ENCODE peak calls at places on chromosomes 6 and 20, in nine cellular contexts. One of them, this sample, is unnamed.

GRCh38 chr6:107264357-107264831 is 149.1 kb upstream of the BEND3 start:
- DNase-seq in fibroblast of lung: peak; percentile 70
- DNase-seq in iPS DF 6.9: no peak
- DNase-seq in CD4-positive, alpha-beta memory T cell: no peak
- DNase-seq in DND-41: no peak
- DNase-seq in MM.1S: no peak
- DNase-seq in breast epithelium: no peak
- DNase-seq in tibial artery: no peak
- DNase-seq in heart left ventricle: no peak
- DNase-seq in this sample: no peak

GRCh38 chr6:96058094-96058493 is 42.3 kb downstream of the FUT9 start:
- DNase-seq in fibroblast of lung: no peak
- DNase-seq in iPS DF 6.9: no peak
- DNase-seq in CD4-positive, alpha-beta memory T cell: no peak
- DNase-seq in DND-41: no peak
- DNase-seq in MM.1S: no peak
- DNase-seq in breast epithelium: no peak
- DNase-seq in tibial artery: no peak
- DNase-seq in heart left ventricle: no peak
- DNase-seq in this sample: no peak

GRCh38 chr6:124119591-124119990 is 315.9 kb downstream of the NKAIN2 start:
- DNase-seq in fibroblast of lung: no peak
- DNase-seq in iPS DF 6.9: no peak
- DNase-seq in CD4-positive, alpha-beta memory T cell: no peak
- DNase-seq in DND-41: no peak
- DNase-seq in MM.1S: no peak
- DNase-seq in breast epithelium: no peak
- DNase-seq in tibial artery: no peak
- DNase-seq in heart left ventricle: no peak
- DNase-seq in this sample: no peak

GRCh38 chr6:13763740-13764381 is 50.5 kb downstream of the MCUR1 start:
- DNase-seq in fibroblast of lung: no peak
- DNase-seq in iPS DF 6.9: no peak
- DNase-seq in CD4-positive, alpha-beta memory T cell: no peak
- DNase-seq in DND-41: no peak
- DNase-seq in MM.1S: no peak
- DNase-seq in breast epithelium: no peak
- DNase-seq in tibial artery: no peak
- DNase-seq in heart left ventricle: no peak
- DNase-seq in this sample: no peak

GRCh38 chr6:88982720-88983119 is 19.3 kb upstream of the RNGTT start:
- DNase-seq in fibroblast of lung: peak; percentile 89
- DNase-seq in iPS DF 6.9: no peak
- DNase-seq in CD4-positive, alpha-beta memory T cell: no peak
- DNase-seq in DND-41: no peak
- DNase-seq in MM.1S: peak; percentile 61
- DNase-seq in breast epithelium: no peak
- DNase-seq in tibial artery: peak; percentile 81
- DNase-seq in heart left ventricle: no peak
- DNase-seq in this sample: peak; percentile 48

GRCh38 chr6:29696147-29697129 is 15.5 kb upstream of the ZFP57 start:
- DNase-seq in fibroblast of lung: no peak
- DNase-seq in iPS DF 6.9: no peak
- DNase-seq in CD4-positive, alpha-beta memory T cell: no peak
- DNase-seq in DND-41: no peak
- DNase-seq in MM.1S: peak; percentile 37
- DNase-seq in breast epithelium: no peak
- DNase-seq in tibial artery: no peak
- DNase-seq in heart left ventricle: no peak
- DNase-seq in this sample: no peak

GRCh38 chr6:83114164-83114563 is 46.7 kb downstream of the DOP1A start:
- DNase-seq in fibroblast of lung: peak; percentile 43
- DNase-seq in iPS DF 6.9: no peak
- DNase-seq in CD4-positive, alpha-beta memory T cell: no peak
- DNase-seq in DND-41: no peak
- DNase-seq in MM.1S: no peak
- DNase-seq in breast epithelium: no peak
- DNase-seq in tibial artery: no peak
- DNase-seq in heart left ventricle: no peak
- DNase-seq in this sample: no peak

GRCh38 chr6:3202999-3203696 is 24.3 kb downstream of the TUBB2B start:
- DNase-seq in fibroblast of lung: peak; percentile 23
- DNase-seq in iPS DF 6.9: no peak
- DNase-seq in CD4-positive, alpha-beta memory T cell: no peak
- DNase-seq in DND-41: no peak
- DNase-seq in MM.1S: no peak
- DNase-seq in breast epithelium: no peak
- DNase-seq in tibial artery: no peak
- DNase-seq in heart left ventricle: no peak
- DNase-seq in this sample: no peak

GRCh38 chr6:47357827-47358226 is 48.1 kb upstream of the TNFRSF21 start:
- DNase-seq in fibroblast of lung: no peak
- DNase-seq in iPS DF 6.9: no peak
- DNase-seq in CD4-positive, alpha-beta memory T cell: no peak
- DNase-seq in DND-41: no peak
- DNase-seq in MM.1S: peak; percentile 59
- DNase-seq in breast epithelium: no peak
- DNase-seq in tibial artery: no peak
- DNase-seq in heart left ventricle: no peak
- DNase-seq in this sample: no peak

GRCh38 chr6:2611092-2611491 is 139.6 kb downstream of the MYLK4 start:
- DNase-seq in fibroblast of lung: no peak
- DNase-seq in iPS DF 6.9: no peak
- DNase-seq in CD4-positive, alpha-beta memory T cell: no peak
- DNase-seq in DND-41: no peak
- DNase-seq in MM.1S: no peak
- DNase-seq in breast epithelium: no peak
- DNase-seq in tibial artery: no peak
- DNase-seq in heart left ventricle: no peak
- DNase-seq in this sample: no peak

GRCh38 chr6:25671652-25672051 is 19.6 kb downstream of the SCGN start:
- DNase-seq in fibroblast of lung: no peak
- DNase-seq in iPS DF 6.9: no peak
- DNase-seq in CD4-positive, alpha-beta memory T cell: no peak
- DNase-seq in DND-41: no peak
- DNase-seq in MM.1S: no peak
- DNase-seq in breast epithelium: no peak
- DNase-seq in tibial artery: no peak
- DNase-seq in heart left ventricle: no peak
- DNase-seq in this sample: no peak

GRCh38 chr6:30515967-30516753 is 26.9 kb downstream of the HLA-E start:
- DNase-seq in fibroblast of lung: peak; percentile 95
- DNase-seq in iPS DF 6.9: peak; percentile 85
- DNase-seq in CD4-positive, alpha-beta memory T cell: peak; percentile 98
- DNase-seq in DND-41: peak; percentile 97
- DNase-seq in MM.1S: peak; percentile 92
- DNase-seq in breast epithelium: peak; percentile 87
- DNase-seq in tibial artery: peak; percentile 94
- DNase-seq in heart left ventricle: peak; percentile 93
- DNase-seq in this sample: peak; percentile 46

GRCh38 chr20:924639-925038 is 8.5 kb upstream of the ANGPT4 start:
- DNase-seq in fibroblast of lung: no peak
- DNase-seq in iPS DF 6.9: no peak
- DNase-seq in CD4-positive, alpha-beta memory T cell: no peak
- DNase-seq in DND-41: no peak
- DNase-seq in MM.1S: no peak
- DNase-seq in breast epithelium: no peak
- DNase-seq in tibial artery: peak; percentile 37
- DNase-seq in heart left ventricle: no peak
- DNase-seq in this sample: no peak

GRCh38 chr6:74510878-74511277 is 695.0 kb downstream of the COL12A1 start:
- DNase-seq in fibroblast of lung: peak; percentile 9
- DNase-seq in iPS DF 6.9: no peak
- DNase-seq in CD4-positive, alpha-beta memory T cell: no peak
- DNase-seq in DND-41: no peak
- DNase-seq in MM.1S: no peak
- DNase-seq in breast epithelium: no peak
- DNase-seq in tibial artery: no peak
- DNase-seq in heart left ventricle: no peak
- DNase-seq in this sample: no peak

GRCh38 chr6:73774311-73774766 is 78.3 kb downstream of the CD109 start:
- DNase-seq in fibroblast of lung: peak; percentile 85
- DNase-seq in iPS DF 6.9: no peak
- DNase-seq in CD4-positive, alpha-beta memory T cell: no peak
- DNase-seq in DND-41: no peak
- DNase-seq in MM.1S: no peak
- DNase-seq in breast epithelium: no peak
- DNase-seq in tibial artery: no peak
- DNase-seq in heart left ventricle: no peak
- DNase-seq in this sample: no peak

GRCh38 chr20:21411725-21412124 is 14.4 kb upstream of the NKX2-4 start:
- DNase-seq in fibroblast of lung: no peak
- DNase-seq in iPS DF 6.9: no peak
- DNase-seq in CD4-positive, alpha-beta memory T cell: no peak
- DNase-seq in DND-41: no peak
- DNase-seq in MM.1S: no peak
- DNase-seq in breast epithelium: no peak
- DNase-seq in tibial artery: no peak
- DNase-seq in heart left ventricle: no peak
- DNase-seq in this sample: no peak
- H3K4me1 ChIP-seq in fibroblast of lung: no peaks in the 10 kb centered on the region
- H3K4me1 ChIP-seq in iPS DF 6.9: no peaks in the 10 kb centered on the region
- H3K4me1 ChIP-seq in CD4-positive, alpha-beta memory T cell: peaks cover 17% of the 10 kb centered on the region
- H3K4me1 ChIP-seq in DND-41: no peaks in the 10 kb centered on the region
- H3K4me1 ChIP-seq in MM.1S: no peaks in the 10 kb centered on the region
- H3K4me1 ChIP-seq in breast epithelium: no peaks in the 10 kb centered on the region
- H3K4me1 ChIP-seq in tibial artery: no peaks in the 10 kb centered on the region
- H3K4me1 ChIP-seq in heart left ventricle: no peaks in the 10 kb centered on the region
- H3K4me1 ChIP-seq in this sample: no peaks in the 10 kb centered on the region

GRCh38 chr20:57317316-57317788 is 12.3 kb upstream of the SPO11 start:
- DNase-seq in fibroblast of lung: no peak
- DNase-seq in iPS DF 6.9: no peak
- DNase-seq in CD4-positive, alpha-beta memory T cell: no peak
- DNase-seq in DND-41: no peak
- DNase-seq in MM.1S: no peak
- DNase-seq in breast epithelium: no peak
- DNase-seq in tibial artery: no peak
- DNase-seq in heart left ventricle: no peak
- DNase-seq in this sample: no peak

GRCh38 chr20:57315964-57316480 is 13.6 kb upstream of the SPO11 start:
- DNase-seq in fibroblast of lung: no peak
- DNase-seq in iPS DF 6.9: no peak
- DNase-seq in CD4-positive, alpha-beta memory T cell: no peak
- DNase-seq in DND-41: no peak
- DNase-seq in MM.1S: no peak
- DNase-seq in breast epithelium: no peak
- DNase-seq in tibial artery: no peak
- DNase-seq in heart left ventricle: no peak
- DNase-seq in this sample: no peak

GRCh38 chr20:57315083-57315963 is 14.3 kb upstream of the SPO11 start:
- DNase-seq in fibroblast of lung: no peak
- DNase-seq in iPS DF 6.9: no peak
- DNase-seq in CD4-positive, alpha-beta memory T cell: no peak
- DNase-seq in DND-41: no peak
- DNase-seq in MM.1S: no peak
- DNase-seq in breast epithelium: no peak
- DNase-seq in tibial artery: no peak
- DNase-seq in heart left ventricle: no peak
- DNase-seq in this sample: no peak

GRCh38 chr20:57317789-57318371 is 11.7 kb upstream of the SPO11 start:
- DNase-seq in fibroblast of lung: no peak
- DNase-seq in iPS DF 6.9: no peak
- DNase-seq in CD4-positive, alpha-beta memory T cell: no peak
- DNase-seq in DND-41: no peak
- DNase-seq in MM.1S: no peak
- DNase-seq in breast epithelium: no peak
- DNase-seq in tibial artery: no peak
- DNase-seq in heart left ventricle: no peak
- DNase-seq in this sample: no peak

GRCh38 chr20:57316795-57317201 is 12.8 kb upstream of the SPO11 start:
- DNase-seq in fibroblast of lung: no peak
- DNase-seq in iPS DF 6.9: no peak
- DNase-seq in CD4-positive, alpha-beta memory T cell: no peak
- DNase-seq in DND-41: no peak
- DNase-seq in MM.1S: no peak
- DNase-seq in breast epithelium: no peak
- DNase-seq in tibial artery: no peak
- DNase-seq in heart left ventricle: no peak
- DNase-seq in this sample: no peak
- H3K27ac ChIP-seq in fibroblast of lung: no peak overlapping the region
- H3K27ac ChIP-seq in iPS DF 6.9: no peak overlapping the region
- H3K27ac ChIP-seq in CD4-positive, alpha-beta memory T cell: no peak overlapping the region
- H3K27ac ChIP-seq in DND-41: no peak overlapping the region
- H3K27ac ChIP-seq in MM.1S: no peak overlapping the region
- H3K27ac ChIP-seq in breast epithelium: no peak overlapping the region
- H3K27ac ChIP-seq in tibial artery: no peak overlapping the region
- H3K27ac ChIP-seq in heart left ventricle: no peak overlapping the region
- H3K27ac ChIP-seq in this sample: no peak overlapping the region

GRCh38 chr20:62025394-62025793 is 40.3 kb downstream of the TAF4 start:
- DNase-seq in fibroblast of lung: no peak
- DNase-seq in iPS DF 6.9: no peak
- DNase-seq in CD4-positive, alpha-beta memory T cell: no peak
- DNase-seq in DND-41: no peak
- DNase-seq in MM.1S: no peak
- DNase-seq in breast epithelium: no peak
- DNase-seq in tibial artery: no peak
- DNase-seq in heart left ventricle: peak; percentile 8
- DNase-seq in this sample: no peak

GRCh38 chr20:62027698-62028321 is 37.9 kb downstream of the TAF4 start:
- DNase-seq in fibroblast of lung: no peak
- DNase-seq in iPS DF 6.9: no peak
- DNase-seq in CD4-positive, alpha-beta memory T cell: no peak
- DNase-seq in DND-41: no peak
- DNase-seq in MM.1S: no peak
- DNase-seq in breast epithelium: no peak
- DNase-seq in tibial artery: no peak
- DNase-seq in heart left ventricle: peak; percentile 47
- DNase-seq in this sample: no peak

GRCh38 chr20:62026564-62026856 is 39.2 kb downstream of the TAF4 start:
- DNase-seq in fibroblast of lung: no peak
- DNase-seq in iPS DF 6.9: no peak
- DNase-seq in CD4-positive, alpha-beta memory T cell: no peak
- DNase-seq in DND-41: no peak
- DNase-seq in MM.1S: no peak
- DNase-seq in breast epithelium: no peak
- DNase-seq in tibial artery: no peak
- DNase-seq in heart left ventricle: peak; percentile 21
- DNase-seq in this sample: no peak

GRCh38 chr20:62027116-62027515 is 38.6 kb downstream of the TAF4 start:
- DNase-seq in fibroblast of lung: no peak
- DNase-seq in iPS DF 6.9: no peak
- DNase-seq in CD4-positive, alpha-beta memory T cell: no peak
- DNase-seq in DND-41: no peak
- DNase-seq in MM.1S: no peak
- DNase-seq in breast epithelium: no peak
- DNase-seq in tibial artery: no peak
- DNase-seq in heart left ventricle: peak; percentile 22
- DNase-seq in this sample: no peak

GRCh38 chr20:62025832-62026563 is 39.7 kb downstream of the TAF4 start:
- DNase-seq in fibroblast of lung: peak; percentile 82
- DNase-seq in iPS DF 6.9: no peak
- DNase-seq in CD4-positive, alpha-beta memory T cell: no peak
- DNase-seq in DND-41: no peak
- DNase-seq in MM.1S: no peak
- DNase-seq in breast epithelium: no peak
- DNase-seq in tibial artery: no peak
- DNase-seq in heart left ventricle: peak; percentile 44
- DNase-seq in this sample: no peak
- H3K4me1 ChIP-seq in fibroblast of lung: peaks cover 10% of the 10 kb centered on the region
- H3K4me1 ChIP-seq in iPS DF 6.9: peaks cover 11% of the 10 kb centered on the region
- H3K4me1 ChIP-seq in CD4-positive, alpha-beta memory T cell: peaks cover 20% of the 10 kb centered on the region
- H3K4me1 ChIP-seq in DND-41: no peaks in the 10 kb centered on the region
- H3K4me1 ChIP-seq in MM.1S: peaks cover 11% of the 10 kb centered on the region
- H3K4me1 ChIP-seq in breast epithelium: no peaks in the 10 kb centered on the region
- H3K4me1 ChIP-seq in tibial artery: peaks cover 14% of the 10 kb centered on the region
- H3K4me1 ChIP-seq in heart left ventricle: peaks cover 24% of the 10 kb centered on the region
- H3K4me1 ChIP-seq in this sample: peaks cover 34% of the 10 kb centered on the region

GRCh38 chr6:169852504-169853195 is 101.2 kb downstream of the ERMARD start:
- DNase-seq in fibroblast of lung: no peak
- DNase-seq in iPS DF 6.9: no peak
- DNase-seq in CD4-positive, alpha-beta memory T cell: no peak
- DNase-seq in DND-41: no peak
- DNase-seq in MM.1S: no peak
- DNase-seq in breast epithelium: peak; percentile 33
- DNase-seq in tibial artery: no peak
- DNase-seq in heart left ventricle: peak; percentile 57
- DNase-seq in this sample: no peak
- H3K27ac ChIP-seq in fibroblast of lung: no peak overlapping the region
- H3K27ac ChIP-seq in iPS DF 6.9: no peak overlapping the region
- H3K27ac ChIP-seq in CD4-positive, alpha-beta memory T cell: no peak overlapping the region
- H3K27ac ChIP-seq in DND-41: no peak overlapping the region
- H3K27ac ChIP-seq in MM.1S: no peak overlapping the region
- H3K27ac ChIP-seq in breast epithelium: no peak overlapping the region
- H3K27ac ChIP-seq in tibial artery: no peak overlapping the region
- H3K27ac ChIP-seq in heart left ventricle: peak overlapping the region; percentile 91
- H3K27ac ChIP-seq in this sample: no peak overlapping the region

This sample was measured in Panc1.